ENCODE peak calls at places on chromosomes 6 and 20, in six cellular contexts. I is iris pigment epithelial cell, H is NAMALWA, J is NCI-H460, F is right cardiac atrium, E is psoas muscle. Z is an unnamed sample.

GRCh38 chr20:58174708-58175287 is 53.7 kb downstream of the ANKRD60 start:
- DNase-seq in I (peak), H (no peak), J (no peak), F (peak), E (peak), Z (no peak)

GRCh38 chr20:10848810-10849370 is 175.1 kb upstream of the JAG1 start:
- DNase-seq in I (peak), H (no peak), J (peak), F (peak), E (no peak), Z (no peak)

GRCh38 chr6:152573762-152574161 is 63.4 kb downstream of the SYNE1 start:
- DNase-seq in I (peak), H (no peak), J (no peak), F (no peak), E (no peak), Z (no peak)

GRCh38 chr20:9506337-9506821 is 8.0 kb upstream of the LAMP5 start:
- DNase-seq in I (no peak), H (no peak), J (no peak), F (peak), E (no peak), Z (no peak)

GRCh38 chr20:62666736-62667529 is 24.6 kb downstream of the SLCO4A1 start:
- DNase-seq in I (no peak), H (no peak), J (peak), F (peak), E (peak), Z (peak)

GRCh38 chr20:36629719-36630340 is 16.2 kb downstream of the SLA2 start:
- DNase-seq in I (peak), H (peak), J (no peak), F (peak), E (no peak), Z (no peak)

GRCh38 chr6:22008248-22008836 is 288.5 kb downstream of the PRL start:
- DNase-seq in I (peak), H (no peak), J (no peak), F (no peak), E (no peak), Z (no peak)

GRCh38 chr20:50464026-50464724 is 46.0 kb upstream of the PTPN1 start:
- DNase-seq in I (peak), H (peak), J (peak), F (peak), E (peak), Z (peak)

GRCh38 chr20:50558483-50558925 is 48.3 kb downstream of the PTPN1 start:
- DNase-seq in I (peak), H (no peak), J (no peak), F (no peak), E (no peak), Z (no peak)

GRCh38 chr20:19407731-19408130 is 195.3 kb downstream of the SLC24A3 start:
- DNase-seq in I (no peak), H (no peak), J (no peak), F (no peak), E (no peak), Z (peak)

GRCh38 chr6:112780498-112781096 is 433.5 kb downstream of the RFPL4B start:
- DNase-seq in I (peak), H (peak), J (peak), F (peak), E (peak), Z (peak)

GRCh38 chr20:53344891-53345290 is 248.7 kb downstream of the ZNF217 start:
- DNase-seq in I (peak), H (no peak), J (no peak), F (no peak), E (no peak), Z (no peak)

GRCh38 chr6:123439371-123439770 is 197.4 kb downstream of the TRDN start:
- DNase-seq in I (no peak), H (no peak), J (no peak), F (no peak), E (no peak), Z (no peak)

GRCh38 chr20:39524371-39524911 is 562.3 kb downstream of the DHX35 start:
- DNase-seq in I (no peak), H (no peak), J (no peak), F (no peak), E (no peak), Z (no peak)

GRCh38 chr6:152453421-152453820 is 183.7 kb downstream of the SYNE1 start:
- DNase-seq in I (no peak), H (no peak), J (no peak), F (no peak), E (no peak), Z (no peak)

GRCh38 chr6:170062209-170062903 is 228.5 kb downstream of the DLL1 start:
- DNase-seq in I (no peak), H (no peak), J (no peak), F (no peak), E (no peak), Z (no peak)

GRCh38 chr6:6221829-6222535 is 98.5 kb downstream of the F13A1 start:
- DNase-seq in I (no peak), H (peak), J (no peak), F (no peak), E (no peak), Z (peak)

GRCh38 chr6:27668442-27669275 is 195.8 kb upstream of the ZNF184 start:
- DNase-seq in I (peak), H (peak), J (peak), F (peak), E (no peak), Z (no peak)

Z was measured in T47D.